ENCODE peak calls at places on chromosomes 11 and 22, in eight cellular contexts. W is foreskin fibroblast, S is lower leg skin, Q is suprapubic skin, L is fibroblast of lung, I is K562, N is AG04450, G is A549. E is an unnamed sample.

GRCh38 chr11:58900479-58901420 is 38.5 kb upstream of the GLYATL1 start:
- DNase-seq in W (peak; percentile 78), S (peak; percentile 92), Q (peak; percentile 74), L (peak; percentile 78), I (peak; percentile 63), N (peak; percentile 61), G (peak; percentile 47), E (peak; percentile 66)

GRCh38 chr11:69105431-69106123 is 50.2 kb upstream of the SMIM38 start:
- DNase-seq in W (no peak), S (no peak), Q (no peak), L (no peak), I (no peak), N (no peak), G (no peak), E (no peak)

GRCh38 chr11:117560786-117561530 is 233.3 kb downstream of the CEP164 start:
- DNase-seq in W (no peak), S (no peak), Q (no peak), L (no peak), I (no peak), N (no peak), G (no peak), E (no peak)

GRCh38 chr11:116948375-116948774 is 111.0 kb upstream of the APOA1 start:
- DNase-seq in W (peak; percentile 56), S (no peak), Q (no peak), L (peak; percentile 48), I (no peak), N (no peak), G (no peak), E (no peak)

GRCh38 chr11:75592699-75593098 is 30.6 kb downstream of the SERPINH1 start:
- DNase-seq in W (no peak), S (no peak), Q (no peak), L (no peak), I (no peak), N (no peak), G (no peak), E (no peak)

GRCh38 chr11:37984991-37985390 is 1387.0 kb upstream of the RAG2 start:
- DNase-seq in W (peak; percentile 53), S (no peak), Q (no peak), L (no peak), I (no peak), N (no peak), G (no peak), E (no peak)

GRCh38 chr22:49602481-49602880 is 225.2 kb downstream of the BRD1 start:
- DNase-seq in W (no peak), S (no peak), Q (no peak), L (no peak), I (no peak), N (no peak), G (no peak), E (no peak)

GRCh38 chr11:92979176-92979575 is 9.7 kb downstream of the MTNR1B start:
- DNase-seq in W (peak; percentile 7), S (no peak), Q (no peak), L (peak; percentile 78), I (peak; percentile 2), N (peak; percentile 53), G (no peak), E (peak; percentile 19)

GRCh38 chr11:121983901-121984300 is 132.1 kb downstream of the BLID start:
- DNase-seq in W (no peak), S (no peak), Q (no peak), L (no peak), I (no peak), N (no peak), G (no peak), E (no peak)

GRCh38 chr22:27641049-27641790 is 160.3 kb downstream of the MN1 start:
- DNase-seq in W (peak; percentile 28), S (no peak), Q (no peak), L (peak; percentile 33), I (no peak), N (no peak), G (no peak), E (no peak)

GRCh38 chr11:33633251-33634003 is 67.2 kb downstream of the C11orf91 start:
- DNase-seq in W (peak; percentile 67), S (no peak), Q (no peak), L (peak; percentile 83), I (no peak), N (no peak), G (peak; percentile 80), E (peak; percentile 72)

GRCh38 chr11:121337078-121337477 is 44.5 kb downstream of the SC5D start:
- DNase-seq in W (no peak), S (no peak), Q (no peak), L (no peak), I (no peak), N (no peak), G (no peak), E (no peak)

GRCh38 chr11:109422755-109423113 is 744 bp downstream of the C11orf87 start:
- DNase-seq in W (peak; percentile 41), S (no peak), Q (no peak), L (no peak), I (no peak), N (no peak), G (no peak), E (no peak)

GRCh38 chr11:65452806-65453490 is 30.4 kb downstream of the NEAT1 start:
- DNase-seq in W (peak; percentile 96), S (peak; percentile 89), Q (peak; percentile 80), L (peak; percentile 81), I (no peak), N (no peak), G (no peak), E (no peak)

GRCh38 chr22:42841444-42841843 is 15.6 kb downstream of the ARFGAP3 start:
- DNase-seq in W (peak; percentile 56), S (no peak), Q (no peak), L (peak; percentile 80), I (no peak), N (no peak), G (no peak), E (no peak)

GRCh38 chr11:12449961-12450715 is 72.8 kb downstream of the PARVA start:
- DNase-seq in W (peak; percentile 85), S (no peak), Q (no peak), L (peak; percentile 80), I (no peak), N (no peak), G (no peak), E (no peak)

GRCh38 chr11:75705541-75705940 is 12.1 kb upstream of the MOGAT2 start:
- DNase-seq in W (no peak), S (no peak), Q (no peak), L (no peak), I (no peak), N (no peak), G (no peak), E (no peak)

GRCh38 chr22:29879738-29880137 is 3.2 kb upstream of the MTMR3 start:
- DNase-seq in W (no peak), S (no peak), Q (no peak), L (no peak), I (peak; percentile 30), N (no peak), G (peak; percentile 17), E (no peak)

GRCh38 chr11:95993438-95994339 is 69.8 kb upstream of the MTMR2 start:
- DNase-seq in W (no peak), S (no peak), Q (no peak), L (no peak), I (no peak), N (no peak), G (no peak), E (no peak)

GRCh38 chr11:117546431-117547160 is 218.9 kb downstream of the CEP164 start:
- DNase-seq in W (peak; percentile 7), S (no peak), Q (no peak), L (no peak), I (no peak), N (no peak), G (no peak), E (no peak)

GRCh38 chr11:77038029-77038824 is 4.0 kb downstream of the B3GNT6 start:
- DNase-seq in W (no peak), S (no peak), Q (no peak), L (peak; percentile 43), I (no peak), N (no peak), G (no peak), E (no peak)

GRCh38 chr11:35486446-35486845 is 39.0 kb downstream of the PAMR1 start:
- DNase-seq in W (no peak), S (no peak), Q (no peak), L (no peak), I (peak; percentile 35), N (no peak), G (peak; percentile 18), E (no peak)
- TF ChIP-seq CTCF in W (no peak), S (no peak), Q (no peak), L (no peak), I (no peak), N (peak; percentile 13), G (no peak), E (peak; percentile 14)

DNA sequence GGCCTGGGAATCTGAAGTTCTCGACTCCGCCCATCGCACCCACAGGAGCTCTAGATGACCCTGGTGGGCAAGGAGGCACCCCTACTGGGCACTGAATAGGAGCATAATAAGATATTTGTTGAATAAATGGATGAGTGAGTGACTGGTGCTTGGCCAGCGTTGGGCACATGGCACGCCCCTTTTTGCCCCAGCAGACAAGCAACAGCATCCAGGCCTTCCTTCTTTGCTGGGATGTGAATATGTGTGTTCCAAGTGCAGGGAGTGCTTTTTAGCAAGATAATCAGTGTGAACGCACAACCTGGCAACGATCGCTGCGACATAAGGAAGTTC is 450 bp upstream of the CELF1 start:
- DNase-seq in W (peak; percentile 74), S (no peak), Q (no peak), L (no peak), I (no peak), N (no peak), G (no peak), E (no peak)
- H3K4me3 ChIP-seq in W (peak overlapping the region; percentile 99), S (peak overlapping the region; percentile 10), Q (peak overlapping the region; percentile 93), L (peak overlapping the region; percentile 41), I (peak overlapping the region; percentile 100), N (peak overlapping the region; percentile 64), G (peak overlapping the region; percentile 95), E (peak overlapping the region; percentile 86)

GRCh38 chr22:33299245-33299956 is 241.2 kb upstream of the SYN3 start:
- DNase-seq in W (no peak), S (no peak), Q (no peak), L (no peak), I (no peak), N (no peak), G (no peak), E (no peak)
- TF ChIP-seq CTCF in W (no peak), S (no peak), Q (no peak), L (no peak), I (no peak), N (no peak), G (no peak), E (no peak)

DNA sequence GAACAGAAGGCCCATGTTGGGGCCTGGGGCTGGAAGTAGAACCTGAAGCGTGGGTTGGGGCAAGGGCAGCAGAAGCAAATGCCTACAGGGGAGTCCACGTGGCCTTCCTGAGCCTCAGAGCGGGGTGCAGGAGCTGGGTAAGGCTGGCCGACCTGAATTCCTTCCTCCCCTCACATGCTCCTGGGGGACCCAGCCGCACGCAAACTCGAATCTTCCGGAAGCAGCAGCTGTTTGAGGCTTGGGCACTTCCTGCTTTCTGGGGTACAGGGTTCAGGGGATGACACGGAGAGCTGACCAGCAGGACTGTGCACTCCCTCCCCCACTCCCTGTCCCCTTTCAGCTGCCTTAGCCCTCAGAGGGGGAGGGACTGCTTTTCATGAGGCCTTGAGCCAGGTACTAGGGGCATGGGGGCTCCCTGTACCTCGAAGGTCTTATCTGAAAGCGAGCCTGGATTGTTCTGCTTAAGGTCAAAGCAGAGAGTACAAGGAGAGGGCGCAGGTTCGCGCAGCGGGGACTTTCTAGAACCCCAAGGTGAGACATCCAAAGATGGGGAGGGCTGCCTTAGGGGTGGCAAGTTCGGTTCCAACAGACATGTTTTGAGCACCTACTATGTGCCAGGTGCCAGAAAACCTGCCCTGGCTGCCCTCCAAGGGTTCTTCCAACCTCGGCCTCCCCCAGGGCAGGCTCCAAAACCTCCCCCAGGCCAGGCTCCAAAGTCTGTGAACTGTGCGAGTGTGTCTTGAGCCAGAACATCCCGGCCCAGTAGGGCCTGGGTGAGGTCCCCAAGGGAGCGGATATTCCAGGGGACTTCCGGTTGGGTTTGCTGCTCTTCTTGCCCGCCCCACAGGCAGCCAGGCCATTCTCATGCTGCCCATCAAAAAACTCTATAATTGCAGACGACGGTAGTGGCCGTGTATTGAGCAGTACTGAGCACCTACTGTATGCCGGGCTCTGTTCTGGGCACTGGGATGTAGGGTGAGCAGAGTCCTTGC is 1.7 kb downstream of the NCF4 start:
- DNase-seq in W (no peak), S (peak; percentile 84), Q (no peak), L (no peak), I (no peak), N (no peak), G (no peak), E (no peak)
- H3K4me3 ChIP-seq in W (no peak overlapping the region), S (no peak overlapping the region), Q (no peak overlapping the region), L (no peak overlapping the region), I (no peak overlapping the region), N (no peak overlapping the region), G (no peak overlapping the region), E (no peak overlapping the region)

E was measured in astrocyte of the cerebellum.